ENCODE peak calls at places on chromosomes 16 and 17, in six cellular contexts. O is psoas muscle, H is adrenal gland, N is GM06990, P is astrocyte, U is fibroblast of lung. V is an unnamed sample.
A peak's percentile ranks its signal among the peaks of the same experiment; 100 is the strongest.

GRCh38 chr17:63840591-63841349 is 1.7 kb downstream of the SMARCD2 start:
- DNase-seq in O (peak; percentile 67), H (peak; percentile 69), N (no peak), P (no peak), U (no peak), V (no peak)

GRCh38 chr17:59093702-59094231 is 12.9 kb downstream of the TRIM37 start:
- DNase-seq in O (peak; percentile 64), H (peak; percentile 72), N (no peak), P (peak; percentile 92), U (peak; percentile 92), V (peak; percentile 93)

GRCh38 chr16:20873331-20873730 is 26.8 kb downstream of the DCUN1D3 start:
- DNase-seq in O (no peak), H (no peak), N (no peak), P (no peak), U (no peak), V (no peak)

GRCh38 chr17:28547096-28547622 is 5.3 kb downstream of the UNC119 start:
- DNase-seq in O (no peak), H (no peak), N (no peak), P (no peak), U (no peak), V (no peak)

GRCh38 chr17:1005361-1005946 is 8.5 kb downstream of the TIMM22 start:
- DNase-seq in O (peak; percentile 84), H (peak; percentile 90), N (no peak), P (peak; percentile 73), U (peak; percentile 83), V (no peak)

GRCh38 chr17:3973498-3974137 is 9.4 kb upstream of the ATP2A3 start:
- DNase-seq in O (peak; percentile 25), H (no peak), N (no peak), P (no peak), U (no peak), V (no peak)

GRCh38 chr16:73149329-73149728 is 101.4 kb upstream of the ZFHX3 start:
- DNase-seq in O (no peak), H (no peak), N (no peak), P (no peak), U (no peak), V (no peak)

GRCh38 chr17:6100891-6101290 is 30.7 kb downstream of the WSCD1 start:
- DNase-seq in O (no peak), H (no peak), N (no peak), P (no peak), U (no peak), V (no peak)

GRCh38 chr17:6137716-6138502 is 67.7 kb downstream of the WSCD1 start:
- DNase-seq in O (no peak), H (peak; percentile 7), N (no peak), P (no peak), U (no peak), V (no peak)

GRCh38 chr17:32264140-32264799 is 1.4 kb upstream of the RHBDL3 start:
- DNase-seq in O (no peak), H (no peak), N (no peak), P (no peak), U (no peak), V (no peak)

GRCh38 chr16:72859581-72859980 is 188.3 kb downstream of the ZFHX3 start:
- DNase-seq in O (no peak), H (no peak), N (no peak), P (no peak), U (no peak), V (no peak)

GRCh38 chr17:36188891-36189306 is 7.7 kb downstream of the CCL3L1 start:
- DNase-seq in O (no peak), H (peak; percentile 68), N (peak; percentile 62), P (no peak), U (no peak), V (no peak)

GRCh38 chr17:4806770-4807533 is at the start of gene PLD2:
- DNase-seq in O (peak; percentile 92), H (peak; percentile 84), N (peak; percentile 90), P (peak; percentile 42), U (peak; percentile 71), V (peak; percentile 55)

GRCh38 chr17:3956558-3956957 is 7.7 kb downstream of the ATP2A3 start:
- DNase-seq in O (no peak), H (no peak), N (no peak), P (no peak), U (no peak), V (no peak)

GRCh38 chr16:75340715-75341500 is 89.5 kb upstream of the BCAR1 start:
- DNase-seq in O (no peak), H (no peak), N (no peak), P (peak; percentile 83), U (peak; percentile 86), V (peak; percentile 72)

GRCh38 chr17:60664022-60664421 is 13.6 kb upstream of the BCAS3 start:
- DNase-seq in O (no peak), H (no peak), N (no peak), P (no peak), U (peak; percentile 13), V (peak; percentile 18)

GRCh38 chr17:64261422-64262124 is 1.5 kb downstream of the TEX2 start:
- DNase-seq in O (no peak), H (no peak), N (no peak), P (no peak), U (no peak), V (no peak)

GRCh38 chr17:77535435-77535834 is 394.7 kb downstream of the SEC14L1 start:
- DNase-seq in O (peak; percentile 6), H (no peak), N (no peak), P (no peak), U (no peak), V (no peak)

GRCh38 chr17:81097134-81097942 is 62.4 kb downstream of the BAIAP2 start:
- DNase-seq in O (peak; percentile 88), H (peak; percentile 90), N (peak; percentile 35), P (peak; percentile 72), U (peak; percentile 85), V (peak; percentile 61)

GRCh38 chr16:9854665-9855064 is 327.6 kb downstream of the GRIN2A start:
- DNase-seq in O (peak; percentile 61), H (no peak), N (no peak), P (peak; percentile 80), U (peak; percentile 81), V (no peak)

DNA sequence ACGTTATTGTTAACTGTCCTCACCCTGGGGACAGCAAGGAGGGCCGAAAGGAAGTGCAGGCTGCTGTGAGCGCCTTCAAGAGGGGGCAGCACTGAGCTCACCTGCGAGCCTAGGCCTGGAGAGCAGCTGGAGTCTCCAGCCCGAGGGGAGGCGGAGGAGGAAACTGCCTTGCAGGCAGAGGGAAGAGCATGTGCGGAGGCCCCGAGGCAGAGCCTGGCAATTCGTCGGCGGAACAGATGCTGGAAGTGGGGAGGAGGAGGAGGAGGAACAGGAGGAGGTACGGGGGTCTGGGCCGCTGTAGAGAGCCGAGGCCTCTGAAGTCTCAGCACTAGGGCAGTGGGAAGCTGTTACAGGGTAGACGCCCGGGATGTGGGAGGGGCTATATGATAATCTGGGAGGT is 49.6 kb upstream of the PLCG2 start:
- DNase-seq in O (no peak), H (no peak), N (no peak), P (no peak), U (no peak), V (no peak)
- TF ChIP-seq CTCF in O (no peak), H (no peak), N (no peak), P (no peak), U (no peak), V (peak; percentile 35)

GRCh38 chr16:67207116-67207856 is 8.4 kb downstream of the ELMO3 start:
- DNase-seq in O (no peak), H (no peak), N (no peak), P (no peak), U (no peak), V (no peak)

GRCh38 chr16:67207857-67208524 is 9.1 kb downstream of the ELMO3 start:
- DNase-seq in O (peak; percentile 84), H (peak; percentile 79), N (no peak), P (no peak), U (peak; percentile 40), V (peak; percentile 74)

GRCh38 chr16:67204076-67204475 is 5.1 kb downstream of the ELMO3 start:
- DNase-seq in O (no peak), H (no peak), N (no peak), P (no peak), U (no peak), V (no peak)

GRCh38 chr16:67206838-67207115 is 7.8 kb downstream of the ELMO3 start:
- DNase-seq in O (no peak), H (no peak), N (no peak), P (no peak), U (no peak), V (peak; percentile 25)

DNA sequence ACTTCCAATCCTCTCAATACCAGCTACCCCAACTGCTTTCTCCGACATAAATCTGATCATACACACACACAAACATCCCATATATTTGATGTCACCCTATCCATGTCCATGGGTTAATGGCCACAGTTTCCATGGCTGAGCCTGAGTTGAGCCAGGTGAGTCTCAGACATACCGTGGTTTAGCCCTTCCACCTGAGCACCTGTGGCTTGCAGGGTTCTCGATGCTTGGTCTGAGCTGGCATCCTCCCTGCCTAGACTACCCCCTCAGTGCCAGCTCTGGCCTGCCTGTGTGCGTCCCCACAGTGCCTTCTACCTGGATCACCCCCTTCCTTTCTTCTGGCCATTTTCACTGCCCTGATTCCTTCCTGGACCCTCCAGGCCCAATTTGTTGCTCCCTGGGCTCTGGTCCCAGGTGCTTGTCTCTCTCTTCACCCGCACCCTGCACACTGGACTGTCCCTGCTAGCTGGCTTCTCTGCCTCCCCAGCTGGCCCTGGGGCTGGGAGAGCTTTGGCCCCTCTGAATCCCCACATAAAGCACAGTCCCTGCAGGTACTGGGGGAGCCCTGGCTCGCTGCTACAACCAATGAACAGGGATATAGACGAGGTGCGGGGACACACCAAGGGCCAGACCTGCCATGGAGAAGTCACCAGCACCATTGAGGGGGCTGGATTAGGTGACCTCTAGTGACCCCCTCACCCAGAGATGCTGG is 7.4 kb downstream of the ELMO3 start:
- DNase-seq in O (no peak), H (no peak), N (no peak), P (no peak), U (no peak), V (no peak)
- TF ChIP-seq CTCF in O (no peak), H (no peak), N (no peak), P (no peak), U (no peak), V (no peak)

DNA sequence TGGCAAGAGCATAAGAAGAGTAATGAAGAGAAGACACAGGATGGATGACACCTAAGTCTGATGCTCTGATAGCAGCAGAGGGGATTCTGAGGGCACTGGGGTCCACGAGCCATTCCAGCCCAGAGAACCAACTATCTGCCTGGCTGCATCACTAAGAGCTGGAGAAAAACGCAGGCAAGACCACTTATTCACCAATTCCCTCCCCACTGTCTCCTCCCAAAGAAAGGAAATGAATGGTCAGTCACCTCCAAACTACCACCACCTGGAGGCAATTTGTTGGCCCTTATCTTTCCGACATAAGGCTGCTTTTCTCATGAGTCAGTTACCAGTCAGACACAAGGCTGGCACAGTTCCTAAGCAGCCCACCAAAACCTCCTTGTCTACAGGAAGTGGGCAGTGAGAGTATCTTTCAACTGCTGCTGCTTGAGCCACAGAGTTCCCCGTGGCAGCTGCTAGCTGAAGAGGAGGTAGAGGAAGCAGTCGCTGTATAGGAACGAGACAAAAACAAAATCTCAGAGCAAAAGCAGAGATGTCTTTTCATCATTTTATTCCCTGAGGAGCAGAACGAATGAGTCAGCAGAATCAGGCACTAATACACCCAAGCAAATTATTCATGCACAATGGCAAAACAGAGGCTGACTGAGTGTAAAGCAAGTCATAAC is 111.1 kb downstream of the SMG6 start:
- DNase-seq in O (no peak), H (no peak), N (no peak), P (peak; percentile 100), U (peak; percentile 100), V (peak; percentile 95)
- TF ChIP-seq CTCF in O (no peak), H (no peak), N (no peak), P (no peak), U (no peak), V (peak; percentile 15)

DNA sequence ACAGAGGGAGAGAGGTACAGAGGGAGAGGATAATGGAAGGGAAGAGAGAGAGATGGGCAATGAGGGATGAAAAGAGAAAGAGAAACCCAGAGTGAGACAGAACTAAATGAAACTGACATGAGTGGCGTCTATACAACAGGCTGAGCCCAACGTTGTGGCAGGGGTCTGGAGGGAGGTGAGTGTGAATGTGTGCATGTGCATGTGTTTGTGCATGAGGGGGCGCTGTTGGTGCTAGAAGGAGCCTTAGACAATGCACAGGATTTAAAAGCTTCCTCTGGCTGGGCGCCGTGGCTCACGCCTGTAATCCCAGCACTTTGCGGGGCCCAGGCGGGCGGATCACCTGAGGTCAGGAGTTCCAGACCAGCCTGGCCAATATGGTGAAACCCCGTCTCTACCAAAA is 454.8 kb upstream of the CDH11 start:
- DNase-seq in O (no peak), H (no peak), N (no peak), P (no peak), U (no peak), V (no peak)
- TF ChIP-seq CTCF in O (no peak), H (no peak), N (no peak), P (no peak), U (no peak), V (peak; percentile 28)

V was measured in HFFc6.